ENCODE peak calls at places on chromosomes 13 and 19, in ten cellular contexts. Z is activated CD4-positive, CD25-positive, alpha-beta regulatory T cell; C is D721Med; D is midbrain; F is AG08395; V is PC-3; A is A549; Y is amniotic stem cell; L is fibroblast of the aortic adventitia; U is NCI-H146. I is an unnamed sample.

GRCh38 chr19:34475026-34475974 is 6.3 kb upstream of the WTIP start:
- DNase-seq in V (peak; percentile 70), Z (no peak), F (peak; percentile 84), A (peak; percentile 52), C (no peak), Y (peak; percentile 66), L (peak; percentile 89), D (no peak), U (no peak), I (peak; percentile 74)

GRCh38 chr19:13024126-13024957 is 29.1 kb downstream of the NFIX start:
- DNase-seq in V (peak; percentile 55), D (no peak), U (peak; percentile 28), Z (no peak), F (no peak), A (no peak), Y (no peak), C (no peak), L (peak; percentile 50), I (no peak)

GRCh38 chr19:40521276-40521675 is 54.5 kb downstream of the SPTBN4 start:
- DNase-seq in L (peak; percentile 55), V (peak; percentile 23), Y (no peak), U (no peak), Z (no peak), C (no peak), F (no peak), D (no peak), A (peak; percentile 83), I (no peak)

GRCh38 chr19:51921949-51922348 is 5.3 kb upstream of the ZNF613 start:
- DNase-seq in F (no peak), U (no peak), V (no peak), Y (no peak), C (no peak), Z (no peak), D (no peak), L (no peak), A (no peak), I (no peak)

GRCh38 chr19:30710721-30711120 is 338.5 kb downstream of the ZNF536 start:
- DNase-seq in D (no peak), U (no peak), L (no peak), Y (no peak), A (no peak), Z (no peak), F (no peak), V (no peak), C (no peak), I (no peak)

GRCh38 chr19:42857544-42857867 is 22.0 kb downstream of the PSG1 start:
- DNase-seq in U (no peak), Y (no peak), Z (no peak), F (no peak), L (no peak), V (no peak), D (no peak), A (no peak), C (no peak), I (no peak)

GRCh38 chr19:15195381-15195964 is 5.3 kb downstream of the NOTCH3 start:
- DNase-seq in Y (no peak), Z (no peak), F (peak; percentile 82), D (no peak), V (peak; percentile 82), U (peak; percentile 66), L (peak; percentile 47), A (no peak), C (peak; percentile 71), I (no peak)

GRCh38 chr19:52237771-52238400 is 31.5 kb upstream of the ZNF766 start:
- DNase-seq in D (peak; percentile 65), L (peak; percentile 77), F (peak; percentile 55), A (peak; percentile 69), V (peak; percentile 84), C (no peak), U (peak; percentile 56), Y (peak; percentile 8), Z (no peak), I (peak; percentile 58)

GRCh38 chr19:38734426-38735256 is 9.6 kb downstream of the CAPN12 start:
- DNase-seq in D (no peak), F (peak; percentile 22), U (no peak), A (peak; percentile 65), Z (no peak), L (no peak), V (peak; percentile 35), C (no peak), Y (no peak), I (no peak)

GRCh38 chr19:2507109-2507508 is 31.2 kb downstream of the GADD45B start:
- DNase-seq in V (peak; percentile 89), U (peak; percentile 70), Z (no peak), D (no peak), L (peak; percentile 57), A (peak; percentile 95), F (no peak), Y (no peak), C (no peak), I (no peak)

GRCh38 chr19:400976-401835 is 7.7 kb downstream of the C2CD4C start:
- DNase-seq in C (no peak), Z (no peak), F (no peak), L (no peak), D (no peak), U (no peak), Y (no peak), A (no peak), V (no peak), I (no peak)

GRCh38 chr13:110915874-110916670 is 1.2 kb upstream of the ANKRD10 start:
- DNase-seq in C (no peak), D (peak; percentile 74), Y (no peak), Z (no peak), L (peak; percentile 72), A (no peak), U (no peak), F (peak; percentile 60), V (peak; percentile 31), I (no peak)

GRCh38 chr13:112532837-112533745 is 54.9 kb downstream of the TUBGCP3 start:
- DNase-seq in D (no peak), C (no peak), V (no peak), A (no peak), Z (no peak), U (no peak), F (no peak), Y (no peak), L (no peak), I (no peak)

GRCh38 chr19:30739394-30739793 is 367.2 kb downstream of the ZNF536 start:
- DNase-seq in D (no peak), Z (no peak), V (no peak), U (no peak), A (no peak), L (peak; percentile 13), C (no peak), Y (no peak), F (peak; percentile 38), I (no peak)

I was measured in HS-27A.